ENCODE peak calls at places on chromosomes 3 and 15, in seven cellular contexts. T is endothelial cell, U is lung, I is cardiac muscle cell, Y is left ventricle myocardium inferior, P is heart right ventricle, H is sigmoid colon. V is an unnamed sample.

GRCh38 chr3:194728986-194729385 is 43.3 kb downstream of the FAM43A start:
- DNase-seq in U (no peak), Y (no peak), H (no peak), P (no peak), I (no peak), T (no peak), V (no peak)

GRCh38 chr3:182735672-182736071 is 57.6 kb upstream of the ATP11B start:
- DNase-seq in P (no peak), Y (no peak), H (no peak), T (no peak), I (no peak), U (no peak), V (peak; percentile 18)

GRCh38 chr15:74835312-74835823 is 7.6 kb downstream of the ULK3 start:
- DNase-seq in U (peak; percentile 57), T (peak; percentile 89), P (peak; percentile 69), Y (peak; percentile 57), I (peak; percentile 69), H (no peak), V (peak; percentile 34)

GRCh38 chr15:40493089-40493840 is 22.5 kb downstream of the CHST14 start:
- DNase-seq in T (no peak), Y (no peak), H (no peak), U (peak; percentile 46), I (no peak), P (no peak), V (no peak)

GRCh38 chr3:15427981-15428380 is 583 bp downstream of the EAF1 start:
- DNase-seq in P (no peak), H (no peak), U (no peak), I (no peak), T (no peak), Y (no peak), V (no peak)

GRCh38 chr3:30681276-30682211 is 75.1 kb downstream of the TGFBR2 start:
- DNase-seq in P (peak; percentile 57), T (peak; percentile 20), H (peak; percentile 84), U (no peak), Y (peak; percentile 64), I (no peak), V (peak; percentile 92)

GRCh38 chr15:60400957-60401356 is 3.2 kb upstream of the ANXA2 start:
- DNase-seq in Y (no peak), T (no peak), P (no peak), U (no peak), H (no peak), I (no peak), V (no peak)

GRCh38 chr3:179133575-179133974 is 14.6 kb upstream of the PIK3CA start:
- DNase-seq in I (no peak), T (no peak), U (no peak), Y (no peak), P (no peak), H (no peak), V (no peak)

GRCh38 chr3:72155391-72156064 is 370.6 kb upstream of the PROK2 start:
- DNase-seq in H (peak; percentile 85), T (no peak), U (peak; percentile 33), P (peak; percentile 28), I (no peak), Y (peak; percentile 35), V (peak; percentile 96)

GRCh38 chr15:42353061-42353460 is 6.2 kb upstream of the CAPN3 start:
- DNase-seq in H (no peak), I (peak; percentile 70), Y (no peak), U (no peak), T (no peak), P (no peak), V (no peak)

GRCh38 chr3:178295257-178295912 is 240.9 kb upstream of the KCNMB2 start:
- DNase-seq in H (no peak), I (no peak), T (no peak), Y (no peak), U (no peak), P (no peak), V (peak; percentile 92)

GRCh38 chr3:13866406-13866965 is 13.4 kb downstream of the WNT7A start:
- DNase-seq in Y (no peak), H (no peak), T (no peak), U (no peak), P (no peak), I (no peak), V (no peak)

GRCh38 chr3:185737020-185737419 is 87.8 kb downstream of the IGF2BP2 start:
- DNase-seq in I (no peak), T (no peak), Y (no peak), U (no peak), P (no peak), H (no peak), V (peak; percentile 51)

GRCh38 chr3:142958707-142959106 is 4.8 kb downstream of the PAQR9 start:
- DNase-seq in U (no peak), I (no peak), H (no peak), P (no peak), T (no peak), Y (no peak), V (no peak)

GRCh38 chr15:82129769-82130168 is 84.0 kb upstream of the MEX3B start:
- DNase-seq in P (no peak), H (no peak), T (no peak), Y (no peak), U (no peak), I (no peak), V (peak; percentile 97)

GRCh38 chr3:20039082-20039764 is 1.0 kb upstream of the KAT2B start:
- DNase-seq in T (no peak), P (no peak), I (peak; percentile 19), H (no peak), Y (no peak), U (no peak), V (no peak)

GRCh38 chr3:20039765-20040475 is at the start of gene KAT2B:
- DNase-seq in U (peak; percentile 81), I (peak; percentile 91), H (peak; percentile 89), Y (peak; percentile 80), T (peak; percentile 76), P (peak; percentile 84), V (peak; percentile 60)

GRCh38 chr3:20035019-20035418 is 5.2 kb upstream of the KAT2B start:
- DNase-seq in U (no peak), Y (no peak), T (no peak), I (no peak), H (no peak), P (no peak), V (no peak)

GRCh38 chr3:20038679-20039078 is 1.6 kb upstream of the KAT2B start:
- DNase-seq in I (no peak), P (no peak), U (no peak), Y (no peak), H (no peak), T (no peak), V (no peak)

GRCh38 chr3:20037255-20037996 is 2.8 kb upstream of the KAT2B start:
- DNase-seq in U (no peak), T (no peak), Y (no peak), P (no peak), I (no peak), H (no peak), V (no peak)
- TF ChIP-seq CTCF in U (no peak), T (no peak), Y (no peak), P (no peak), I (peak; percentile 3), H (no peak), V (no peak)

DNA sequence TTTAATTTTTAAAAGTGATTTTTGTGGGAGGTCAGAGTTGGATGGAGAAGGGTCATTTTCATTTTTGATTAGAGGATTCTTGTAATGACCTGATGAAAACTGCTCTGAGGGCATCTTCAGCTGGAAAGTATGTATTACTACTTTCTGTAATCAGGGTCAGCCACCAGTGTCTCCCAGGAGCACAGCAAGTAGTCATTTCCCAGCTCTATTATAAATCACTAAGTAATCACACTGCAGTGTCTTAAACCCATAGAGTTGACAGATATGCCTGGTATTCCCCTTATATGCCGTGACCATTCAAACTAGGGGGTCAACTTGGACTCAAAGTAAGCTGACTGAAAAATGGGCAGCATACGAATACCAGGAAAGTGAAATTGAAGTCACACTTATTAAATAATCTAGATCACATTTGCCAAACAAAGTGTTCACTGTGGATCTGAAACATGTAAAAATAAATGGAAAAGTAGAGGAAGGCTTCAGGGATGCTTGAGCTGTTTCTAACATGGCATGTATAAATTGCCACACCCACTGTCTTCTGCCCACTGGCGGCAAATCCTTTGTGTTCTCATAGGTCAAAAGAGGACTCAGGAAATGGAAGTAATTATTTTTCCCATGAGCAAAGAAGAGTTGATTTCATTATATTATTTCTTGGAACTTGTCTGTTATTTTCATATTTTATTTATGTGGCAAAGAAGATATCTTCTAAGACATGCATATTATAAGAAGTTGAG is 105.7 kb downstream of the MBNL1 start:
- DNase-seq in I (no peak), P (no peak), U (no peak), H (no peak), T (no peak), Y (no peak), V (no peak)
- TF ChIP-seq CTCF in I (no peak), P (no peak), U (no peak), H (no peak), T (no peak), Y (no peak), V (no peak)

DNA sequence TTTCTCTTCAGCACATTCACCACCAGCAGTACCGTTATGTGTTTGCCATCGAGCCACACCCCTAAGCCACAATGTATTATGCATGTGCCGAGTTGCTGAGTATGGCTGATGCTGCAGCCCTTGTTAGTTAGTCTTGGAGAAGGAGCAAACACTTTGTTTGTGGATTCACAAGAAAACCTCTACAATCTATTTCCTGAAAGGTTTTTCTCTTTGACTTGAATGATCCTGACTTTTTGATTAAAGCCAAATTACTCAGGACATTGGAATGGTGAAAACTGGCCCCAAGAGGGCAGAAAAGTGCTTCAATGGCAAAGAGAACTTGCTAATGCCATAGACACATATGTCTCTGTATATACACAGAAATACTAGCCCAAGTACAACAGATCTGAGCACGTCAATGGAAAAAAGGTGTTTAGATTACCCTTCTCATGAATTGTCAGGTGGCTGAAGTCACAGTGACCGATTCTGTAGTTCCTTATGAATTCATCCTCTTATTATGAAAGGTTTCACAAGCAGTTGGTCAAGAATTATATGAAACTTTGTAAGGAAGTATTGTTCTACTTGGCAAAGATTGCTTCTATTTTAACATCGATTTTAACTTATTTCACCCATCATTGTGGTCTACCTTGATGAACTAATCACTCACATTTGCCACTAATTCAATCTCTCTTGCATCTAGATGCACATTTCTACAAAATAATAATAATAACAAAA is 103.0 kb downstream of the P3H2 start:
- DNase-seq in Y (no peak), P (no peak), T (no peak), H (no peak), I (peak; percentile 36), U (no peak), V (peak; percentile 79)
- TF ChIP-seq CTCF in Y (peak; percentile 34), P (peak; percentile 15), T (no peak), H (no peak), I (peak; percentile 49), U (no peak), V (peak; percentile 49)

DNA sequence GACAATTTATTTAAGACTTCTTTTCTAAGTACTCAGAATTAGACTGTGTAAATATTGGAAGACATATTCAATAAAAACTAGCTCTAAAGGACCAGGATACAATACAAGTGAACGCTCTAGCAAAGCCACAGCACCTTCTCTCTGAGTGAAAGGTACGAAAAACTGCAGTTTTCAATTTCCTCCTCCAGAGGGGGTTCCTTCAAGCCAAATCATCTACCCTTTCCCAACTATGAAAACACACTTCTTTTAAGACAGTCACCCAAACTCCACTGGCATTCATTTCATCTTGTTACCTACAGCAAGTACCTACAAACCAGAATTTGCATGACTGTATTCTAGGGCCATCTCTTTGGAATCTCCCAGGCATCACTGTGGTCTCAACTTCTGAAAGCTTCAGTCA is 165.8 kb downstream of the ERC2 start:
- DNase-seq in Y (no peak), H (no peak), P (no peak), U (no peak), T (peak; percentile 7), I (peak; percentile 46), V (no peak)
- TF ChIP-seq CTCF in Y (no peak), H (no peak), P (no peak), U (no peak), T (no peak), I (peak; percentile 51), V (peak; percentile 40)

GRCh38 chr15:62782100-62782791 is 260.3 kb upstream of the TPM1 start:
- DNase-seq in T (peak; percentile 56), H (peak; percentile 94), U (peak; percentile 58), P (peak; percentile 50), Y (peak; percentile 72), I (peak; percentile 85), V (peak; percentile 77)
- TF ChIP-seq CTCF in T (peak; percentile 69), H (peak; percentile 71), U (peak; percentile 43), P (peak; percentile 76), Y (peak; percentile 77), I (peak; percentile 73), V (peak; percentile 72)